ENCODE peak calls at places on chromosomes 6 and 20, in nine cellular contexts. C is IMR-90; A is epithelial cell of prostate; U is Right ventricle myocardium superior; X is endodermal cell; S is activated CD4-positive, CD25-positive, alpha-beta regulatory T cell; W is erythroblast; H is CD8-positive, alpha-beta T cell; D is iris pigment epithelial cell. J is an unnamed sample.

GRCh38 chr20:61499859-61500258 is 247.8 kb downstream of the CDH4 start:
- DNase-seq in W (no peak), A (no peak), C (peak), D (no peak), X (no peak), H (no peak), S (no peak), U (no peak), J (no peak)

GRCh38 chr6:145548941-145549652 is 186.2 kb downstream of the EPM2A start:
- DNase-seq in D (no peak), X (no peak), A (no peak), C (peak), H (no peak), U (no peak), S (no peak), W (no peak), J (no peak)

GRCh38 chr6:158854214-158855101 is 35.3 kb upstream of the EZR start:
- DNase-seq in W (peak), U (no peak), D (peak), X (peak), A (no peak), S (no peak), H (no peak), C (peak), J (no peak)

GRCh38 chr6:77383026-77383425 is 80.3 kb downstream of the HTR1B start:
- DNase-seq in D (no peak), C (no peak), X (no peak), H (no peak), W (peak), U (no peak), S (no peak), A (no peak), J (no peak)

GRCh38 chr20:57484772-57485171 is 40.2 kb downstream of the CTCFL start:
- DNase-seq in X (peak), U (no peak), C (no peak), A (no peak), S (no peak), W (no peak), H (no peak), D (no peak), J (no peak)

GRCh38 chr6:165697171-165697570 is 34.1 kb upstream of the PDE10A start:
- DNase-seq in A (no peak), S (no peak), C (no peak), D (no peak), U (no peak), X (no peak), W (no peak), H (no peak), J (no peak)

GRCh38 chr6:135167617-135168016 is 13.5 kb upstream of the MYB start:
- DNase-seq in X (no peak), S (no peak), A (no peak), H (no peak), C (no peak), W (no peak), U (no peak), D (no peak), J (no peak)

GRCh38 chr20:53929399-53929798 is 141.0 kb downstream of the BCAS1 start:
- DNase-seq in S (no peak), C (no peak), W (no peak), U (no peak), A (no peak), H (no peak), X (peak), D (no peak), J (no peak)

GRCh38 chr6:49336514-49337131 is 126.4 kb downstream of the MMUT start:
- DNase-seq in C (peak), D (peak), U (no peak), X (no peak), W (peak), A (peak), H (no peak), S (no peak), J (peak)

GRCh38 chr20:59836768-59837167 is 96.7 kb downstream of the SYCP2 start:
- DNase-seq in X (no peak), A (no peak), H (no peak), D (no peak), S (no peak), W (no peak), U (no peak), C (no peak), J (no peak)

GRCh38 chr6:77462359-77463307 is 658 bp downstream of the HTR1B start:
- DNase-seq in S (no peak), C (no peak), H (no peak), W (peak), D (peak), X (peak), A (no peak), U (peak), J (no peak)

J was measured in keratinocyte.